ENCODE peak calls at places on chromosomes 13 and 19, in nine cellular contexts. V, B, P, H, F, R, L, K and D are unnamed samples.

GRCh38 chr13:68380041-68380973 is 1150.2 kb upstream of the PCDH9 start:
- DNase-seq in F (no peak), R (no peak), B (no peak), H (no peak), L (no peak), P (no peak), K (no peak), V (no peak), D (no peak)

GRCh38 chr19:53365899-53366493 is 491 bp downstream of the ZNF525 start:
- DNase-seq in R (no peak), L (peak; percentile 2), V (peak; percentile 44), K (no peak), F (peak; percentile 26), B (no peak), P (peak; percentile 27), H (no peak), D (peak; percentile 47)

GRCh38 chr13:45564108-45564507 is 51.4 kb downstream of the ERICH6B start:
- DNase-seq in K (peak; percentile 78), B (no peak), V (peak; percentile 34), P (no peak), F (no peak), H (no peak), R (peak; percentile 2), L (peak; percentile 27), D (no peak)

GRCh38 chr13:93169980-93170379 is 56.6 kb upstream of the GPC6 start:
- DNase-seq in L (peak; percentile 32), R (no peak), F (no peak), P (no peak), V (no peak), H (no peak), K (peak; percentile 89), B (no peak), D (no peak)

GRCh38 chr19:7965259-7965841 is 21.9 kb upstream of the TIMM44 start:
- DNase-seq in F (no peak), R (no peak), L (no peak), H (no peak), P (no peak), K (no peak), V (no peak), B (no peak), D (no peak)

GRCh38 chr13:104936304-104936703 is 1599.2 kb downstream of the EFNB2 start:
- DNase-seq in R (no peak), B (no peak), H (no peak), K (no peak), L (no peak), P (no peak), F (no peak), V (no peak), D (no peak)

GRCh38 chr13:105436946-105437345 is 1098.5 kb downstream of the EFNB2 start:
- DNase-seq in P (peak; percentile 3), K (no peak), F (no peak), H (no peak), V (no peak), B (no peak), L (no peak), R (no peak), D (peak; percentile 11)

GRCh38 chr13:66831317-66831716 is 398.8 kb downstream of the PCDH9 start:
- DNase-seq in P (no peak), B (no peak), L (no peak), K (peak; percentile 5), F (no peak), H (no peak), R (no peak), V (no peak), D (no peak)

GRCh38 chr19:2035590-2035991 is 15.5 kb downstream of the MKNK2 start:
- DNase-seq in R (no peak), H (no peak), P (no peak), L (no peak), F (no peak), B (no peak), K (no peak), V (no peak), D (no peak)

GRCh38 chr13:99908129-99908805 is 63.3 kb downstream of the ZIC5 start:
- DNase-seq in R (no peak), P (no peak), K (peak; percentile 35), H (no peak), V (peak; percentile 71), B (no peak), F (no peak), L (no peak), D (no peak)

GRCh38 chr13:30307966-30308290 is 577 bp upstream of the KATNAL1 start:
- DNase-seq in B (no peak), V (no peak), R (no peak), F (no peak), L (no peak), P (no peak), K (no peak), H (no peak), D (no peak)

GRCh38 chr19:39941615-39942507 is 7.4 kb upstream of the FCGBP start:
- DNase-seq in B (peak; percentile 13), R (no peak), H (no peak), K (peak; percentile 87), P (no peak), F (no peak), V (no peak), L (no peak), D (no peak)

GRCh38 chr13:113582841-113583631 is 1.5 kb upstream of the TFDP1 start:
- DNase-seq in L (no peak), H (no peak), R (no peak), F (no peak), K (no peak), B (no peak), V (no peak), P (no peak), D (no peak)

GRCh38 chr13:109652536-109652935 is 133.8 kb downstream of the IRS2 start:
- DNase-seq in B (no peak), V (no peak), R (no peak), F (no peak), P (no peak), H (no peak), L (no peak), K (peak; percentile 61), D (no peak)